ENCODE peak calls at places on chromosomes 6 and 20, in seven cellular contexts. Z is activated T-cell treated with anti-CD3 and anti-CD28 coated beads, Interleukin-2, amount 50 U/mL, for 1 hour; Y is AML-193; P is EL; V is colonic mucosa; U is esophagus squamous epithelium; D is endodermal cell. T is an unnamed sample.

GRCh38 chr6:14129572-14129971 is 12.0 kb downstream of the CD83 start:
- DNase-seq in V (peak), Z (no peak), U (no peak), Y (peak), P (peak), D (peak), T (peak)

GRCh38 chr6:53809691-53810090 is 14.9 kb downstream of the LRRC1 start:
- DNase-seq in U (no peak), Z (no peak), V (no peak), P (no peak), D (no peak), Y (no peak), T (no peak)

GRCh38 chr6:154932562-154933027 is 62.5 kb upstream of the TIAM2 start:
- DNase-seq in Z (no peak), U (no peak), P (peak), Y (no peak), V (no peak), D (peak), T (peak)

GRCh38 chr6:145688493-145688905 is 46.8 kb downstream of the EPM2A start:
- DNase-seq in Z (no peak), D (no peak), P (peak), Y (no peak), U (no peak), V (no peak), T (no peak)

GRCh38 chr20:42219005-42219404 is 600.8 kb upstream of the CHD6 start:
- DNase-seq in U (no peak), V (no peak), P (no peak), Y (no peak), D (no peak), Z (no peak), T (no peak)

GRCh38 chr20:25147716-25148115 is 47.8 kb upstream of the ENTPD6 start:
- DNase-seq in V (no peak), Z (no peak), Y (no peak), P (no peak), U (no peak), D (no peak), T (no peak)

GRCh38 chr6:108254436-108255410 is 6.1 kb downstream of the SNX3 start:
- DNase-seq in Z (no peak), P (no peak), Y (peak), U (no peak), V (no peak), D (no peak), T (no peak)

GRCh38 chr6:140897349-140897748 is 1235.4 kb upstream of the GJE1 start:
- DNase-seq in Z (no peak), D (no peak), V (no peak), Y (peak), U (no peak), P (no peak), T (no peak)

GRCh38 chr20:39464238-39464637 is 502.1 kb downstream of the DHX35 start:
- DNase-seq in Y (no peak), Z (no peak), D (no peak), V (no peak), U (no peak), P (no peak), T (no peak)

GRCh38 chr6:56329296-56330050 is 82.1 kb upstream of the COL21A1 start:
- DNase-seq in V (no peak), D (no peak), P (peak), U (no peak), Y (no peak), Z (no peak), T (no peak)

GRCh38 chr20:63585616-63586565 is 11.9 kb upstream of the HELZ2 start:
- DNase-seq in P (no peak), Z (no peak), U (no peak), Y (no peak), D (no peak), V (no peak), T (no peak)

GRCh38 chr6:165181951-165182414 is 127.4 kb downstream of the C6orf118 start:
- DNase-seq in P (no peak), Y (no peak), D (no peak), V (no peak), Z (no peak), U (no peak), T (peak)

GRCh38 chr20:42027746-42028268 is 409.6 kb upstream of the CHD6 start:
- DNase-seq in V (no peak), D (no peak), Z (no peak), U (no peak), P (no peak), Y (no peak), T (no peak)

GRCh38 chr6:35140991-35141720 is at the start of gene TCP11:
- DNase-seq in U (no peak), V (peak), Y (no peak), D (peak), Z (peak), P (no peak), T (no peak)

GRCh38 chr6:144160452-144160851 is 10.1 kb downstream of the STX11 start:
- DNase-seq in D (no peak), V (no peak), Y (no peak), U (no peak), Z (no peak), P (no peak), T (no peak)

GRCh38 chr20:63854766-63855362 is 6.4 kb upstream of the ABHD16B start:
- DNase-seq in P (no peak), U (no peak), D (peak), V (no peak), Y (no peak), Z (no peak), T (no peak)

GRCh38 chr20:62977613-62978558 is 25.4 kb downstream of the SLC17A9 start:
- DNase-seq in P (no peak), D (no peak), V (peak), U (no peak), Z (peak), Y (no peak), T (peak)

GRCh38 chr6:54060286-54060685 is 51.0 kb upstream of the MLIP start:
- DNase-seq in D (no peak), Z (no peak), V (no peak), Y (no peak), U (no peak), P (peak), T (no peak)

GRCh38 chr20:16392346-16392745 is 180.9 kb downstream of the KIF16B start:
- DNase-seq in U (no peak), Y (no peak), D (no peak), V (no peak), P (no peak), Z (no peak), T (no peak)

GRCh38 chr6:125942677-125943527 is 13.7 kb upstream of the HINT3 start:
- DNase-seq in Y (no peak), V (peak), U (no peak), D (no peak), Z (no peak), P (peak), T (no peak)

GRCh38 chr6:166488081-166488685 is 98.3 kb downstream of the RAMACL start:
- DNase-seq in V (peak), Y (peak), Z (peak), U (peak), D (no peak), P (no peak), T (no peak)

T was measured in MG63.